ENCODE peak calls at places on chromosomes 3 and 15, in ten cellular contexts. W is vagina, B is EH, X is LoVo, I is activated T-cell treated with anti-CD3 and anti-CD28 coated beads for 1 hour, J is mucosa of gallbladder, G is spleen, Z is ELR, U is T-cell, Y is neural crest cell. L is an unnamed sample.

GRCh38 chr15:82942691-82943090 is 9.8 kb downstream of the HOMER2 start:
- DNase-seq in U (no peak), J (peak), G (peak), B (no peak), W (no peak), I (no peak), X (peak), Y (no peak), Z (peak), L (no peak)

GRCh38 chr15:79408041-79408440 is 24.1 kb upstream of the MINAR1 start:
- DNase-seq in G (no peak), X (no peak), Y (no peak), B (peak), I (no peak), W (no peak), J (no peak), U (no peak), Z (peak), L (no peak)

GRCh38 chr15:78938608-78939488 is 6.0 kb downstream of the CTSH start:
- DNase-seq in G (peak), U (no peak), Y (no peak), W (no peak), J (no peak), B (no peak), Z (no peak), X (no peak), I (no peak), L (no peak)

GRCh38 chr15:68218331-68218730 is 11.2 kb downstream of the CLN6 start:
- DNase-seq in X (no peak), Z (no peak), J (no peak), B (no peak), W (no peak), G (peak), I (no peak), U (no peak), Y (no peak), L (no peak)

GRCh38 chr3:53890726-53891499 is 746 bp downstream of the SELENOK start:
- DNase-seq in I (peak), B (peak), Y (no peak), W (no peak), G (no peak), J (peak), Z (peak), U (peak), X (peak), L (peak)

GRCh38 chr3:53845103-53845880 is 927 bp downstream of the CHDH start:
- DNase-seq in G (no peak), W (no peak), I (no peak), B (peak), X (peak), J (peak), U (no peak), Z (peak), Y (no peak), L (no peak)

GRCh38 chr3:74593152-74593551 is 21.3 kb downstream of the CNTN3 start:
- DNase-seq in W (no peak), B (no peak), Z (no peak), X (no peak), Y (no peak), I (no peak), G (no peak), J (no peak), U (no peak), L (no peak)

GRCh38 chr3:184563941-184564684 is 2.5 kb downstream of the EPHB3 start:
- DNase-seq in B (no peak), W (no peak), Z (no peak), G (no peak), X (no peak), Y (no peak), I (no peak), U (no peak), J (no peak), L (no peak)

GRCh38 chr3:22980346-22980745 is 222.8 kb upstream of the UBE2E2 start:
- DNase-seq in Y (no peak), I (no peak), J (no peak), B (peak), W (no peak), Z (peak), G (no peak), U (no peak), X (no peak), L (no peak)

GRCh38 chr3:195727596-195728195 is 6.9 kb downstream of the MUC20 start:
- DNase-seq in G (no peak), Y (no peak), W (no peak), X (no peak), I (no peak), J (no peak), B (no peak), Z (no peak), U (no peak), L (no peak)

GRCh38 chr3:45593708-45594601 is 596 bp upstream of the LIMD1 start:
- DNase-seq in Y (peak), J (peak), G (peak), B (peak), U (peak), X (peak), I (peak), Z (peak), W (no peak), L (peak)

GRCh38 chr15:35458176-35458856 is 87.6 kb downstream of the DPH6 start:
- DNase-seq in W (no peak), Z (peak), I (no peak), U (no peak), J (no peak), G (no peak), Y (no peak), X (no peak), B (peak), L (no peak)

GRCh38 chr3:17179381-17180205 is 294.8 kb downstream of the PLCL2 start:
- DNase-seq in G (no peak), U (no peak), Y (no peak), W (no peak), Z (no peak), I (no peak), J (no peak), B (peak), X (no peak), L (no peak)

GRCh38 chr3:126121074-126121473 is 37.1 kb upstream of the SLC41A3 start:
- DNase-seq in Y (no peak), I (no peak), J (no peak), U (no peak), Z (no peak), X (no peak), W (peak), G (peak), B (no peak), L (no peak)

GRCh38 chr3:107198522-107199271 is 178.5 kb upstream of the CCDC54 start:
- DNase-seq in X (no peak), Z (no peak), W (no peak), U (no peak), B (peak), J (no peak), I (no peak), G (no peak), Y (no peak), L (no peak)

GRCh38 chr15:51931016-51931415 is 40.6 kb downstream of the LEO1 start:
- DNase-seq in I (no peak), B (no peak), Y (no peak), W (no peak), G (no peak), U (no peak), Z (no peak), X (no peak), J (no peak), L (no peak)

GRCh38 chr3:177610677-177611654 is 413.7 kb upstream of the TBL1XR1 start:
- DNase-seq in U (no peak), Y (no peak), X (peak), G (no peak), J (peak), B (no peak), W (no peak), Z (no peak), I (peak), L (no peak)

GRCh38 chr15:27990411-27991338 is 108.4 kb downstream of the OCA2 start:
- DNase-seq in Z (no peak), J (no peak), G (no peak), X (no peak), Y (no peak), I (no peak), U (no peak), W (no peak), B (no peak), L (no peak)

GRCh38 chr3:128068156-128068620 is 16.0 kb downstream of the SEC61A1 start:
- DNase-seq in B (peak), G (peak), J (no peak), I (no peak), Y (peak), W (no peak), X (peak), Z (peak), U (no peak), L (no peak)

GRCh38 chr3:122092460-122093165 is 37.5 kb downstream of the CD86 start:
- DNase-seq in Y (no peak), X (peak), W (no peak), U (no peak), J (no peak), Z (peak), G (no peak), B (peak), I (no peak), L (no peak)

GRCh38 chr15:101359365-101359947 is 64.4 kb upstream of the SNRPA1 start:
- DNase-seq in U (no peak), W (no peak), G (no peak), J (no peak), Y (no peak), I (no peak), B (peak), Z (peak), X (no peak), L (no peak)

GRCh38 chr15:52680041-52680391 is 828 bp upstream of the ATOSA start:
- DNase-seq in W (no peak), G (no peak), Y (no peak), J (no peak), I (no peak), U (no peak), Z (peak), B (peak), X (no peak), L (no peak)

GRCh38 chr3:122523317-122523716 is 8.6 kb upstream of the KPNA1 start:
- DNase-seq in G (no peak), B (no peak), W (no peak), J (no peak), I (no peak), Z (no peak), Y (no peak), U (no peak), X (no peak), L (no peak)

GRCh38 chr15:38814891-38815290 is 250.3 kb upstream of the RASGRP1 start:
- DNase-seq in X (no peak), G (no peak), Z (no peak), J (no peak), U (no peak), I (no peak), Y (no peak), W (no peak), B (peak), L (no peak)

GRCh38 chr15:22786868-22787698 is 639 bp downstream of the NIPA1 start:
- DNase-seq in J (no peak), I (peak), W (no peak), B (peak), U (no peak), G (peak), X (peak), Y (peak), Z (peak), L (no peak)

GRCh38 chr3:146161725-146162047 is 702 bp upstream of the PLOD2 start:
- DNase-seq in W (no peak), U (no peak), Z (peak), Y (no peak), J (peak), X (no peak), G (no peak), I (no peak), B (peak), L (no peak)

GRCh38 chr3:65377637-65378036 is 661.1 kb downstream of the MAGI1 start:
- DNase-seq in Z (no peak), Y (no peak), I (no peak), W (no peak), G (no peak), U (no peak), J (no peak), X (no peak), B (no peak), L (no peak)

GRCh38 chr3:113214917-113215595 is 3.7 kb downstream of the BOC start:
- DNase-seq in I (no peak), B (peak), G (no peak), W (no peak), U (no peak), Y (no peak), X (no peak), Z (peak), J (no peak), L (no peak)

GRCh38 chr15:53644681-53645080 is 114.8 kb downstream of the WDR72 start:
- DNase-seq in Y (no peak), Z (no peak), I (no peak), W (no peak), X (no peak), B (no peak), G (no peak), U (no peak), J (no peak), L (no peak)

GRCh38 chr3:78368576-78369345 is 1328.9 kb downstream of the ROBO2 start:
- DNase-seq in Z (no peak), Y (no peak), I (no peak), G (no peak), B (no peak), U (no peak), X (peak), W (no peak), J (no peak), L (no peak)

GRCh38 chr3:119380697-119381096 is 82.7 kb downstream of the TMEM39A start:
- DNase-seq in J (no peak), G (no peak), X (no peak), W (no peak), B (peak), Y (no peak), U (no peak), I (no peak), Z (peak), L (no peak)

GRCh38 chr3:14565791-14566588 is 25.8 kb upstream of the GRIP2 start:
- DNase-seq in B (peak), J (no peak), U (no peak), X (peak), I (no peak), Z (peak), Y (no peak), G (no peak), W (no peak), L (no peak)